ENCODE peak calls at places on chromosomes 3 and 15, in eight cellular contexts. R is tibial artery; L is A549; H is transverse colon; N is Peyer's patch; Q is fibroblast of the aortic adventitia; V is bronchial epithelial cell; D is naive thymus-derived CD4-positive, alpha-beta T cell. F is an unnamed sample.

GRCh38 chr3:72844436-72844999 is 3.7 kb downstream of the SHQ1 start:
- DNase-seq in R (no peak), L (no peak), H (no peak), N (no peak), Q (peak; percentile 27), V (no peak), D (no peak), F (no peak)

GRCh38 chr3:129756871-129757270 is 136.6 kb downstream of the TMCC1 start:
- DNase-seq in R (no peak), L (no peak), H (no peak), N (no peak), Q (peak; percentile 59), V (no peak), D (no peak), F (no peak)

GRCh38 chr3:140176526-140176925 is 241.5 kb downstream of the CLSTN2 start:
- DNase-seq in R (no peak), L (no peak), H (no peak), N (no peak), Q (peak; percentile 34), V (no peak), D (no peak), F (no peak)

GRCh38 chr3:191460360-191460759 is 603 bp upstream of the PYDC2 start:
- DNase-seq in R (no peak), L (no peak), H (no peak), N (no peak), Q (no peak), V (no peak), D (no peak), F (no peak)

GRCh38 chr15:75042730-75043508 is 19.5 kb downstream of the PPCDC start:
- DNase-seq in R (peak; percentile 76), L (peak; percentile 76), H (peak; percentile 91), N (peak; percentile 88), Q (peak; percentile 31), V (peak; percentile 32), D (peak; percentile 16), F (peak; percentile 97)

GRCh38 chr3:131020122-131020693 is 6.4 kb downstream of the ASTE1 start:
- DNase-seq in R (no peak), L (no peak), H (no peak), N (no peak), Q (no peak), V (no peak), D (no peak), F (no peak)

GRCh38 chr3:62265528-62265927 is 107.8 kb downstream of the FEZF2 start:
- DNase-seq in R (no peak), L (no peak), H (no peak), N (no peak), Q (no peak), V (no peak), D (no peak), F (no peak)

GRCh38 chr3:145903472-145904013 is 257.4 kb downstream of the PLOD2 start:
- DNase-seq in R (no peak), L (no peak), H (no peak), N (no peak), Q (no peak), V (no peak), D (no peak), F (no peak)

GRCh38 chr3:100317928-100318327 is 16.6 kb upstream of the NIT2 start:
- DNase-seq in R (no peak), L (no peak), H (no peak), N (no peak), Q (no peak), V (no peak), D (no peak), F (no peak)
- H3K4me3 ChIP-seq in R (no peak overlapping the region), L (no peak overlapping the region), H (no peak overlapping the region), N (no peak overlapping the region), Q (no peak overlapping the region), V (no peak overlapping the region), D (no peak overlapping the region), F (no peak overlapping the region)

DNA sequence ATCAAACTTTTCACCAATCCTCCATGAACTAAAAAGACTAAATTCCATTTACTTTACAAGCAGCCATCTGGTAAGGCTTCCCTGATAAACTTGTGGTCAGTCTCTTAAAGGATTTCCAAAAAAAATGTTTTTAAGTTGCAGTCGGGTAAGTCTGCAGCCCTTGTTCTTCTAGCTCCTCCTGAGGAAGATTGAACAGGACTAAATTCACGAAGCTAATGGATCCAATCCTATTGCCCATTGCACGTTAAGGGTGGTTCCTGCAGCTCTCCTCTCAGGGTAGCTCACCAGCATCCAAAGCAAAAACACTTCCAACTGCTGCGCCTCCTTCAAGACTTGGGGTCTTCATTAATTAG is 2.8 kb downstream of the HES1 start:
- DNase-seq in R (no peak), L (no peak), H (no peak), N (no peak), Q (peak; percentile 80), V (no peak), D (no peak), F (no peak)
- H3K4me3 ChIP-seq in R (peak overlapping the region; percentile 67), L (peak overlapping the region; percentile 55), H (no peak overlapping the region), N (no peak overlapping the region), Q (no peak overlapping the region), V (peak overlapping the region; percentile 71), D (no peak overlapping the region), F (peak overlapping the region; percentile 59)

GRCh38 chr3:111200027-111200426 is 128.4 kb downstream of the NECTIN3 start:
- DNase-seq in R (no peak), L (no peak), H (no peak), N (no peak), Q (no peak), V (no peak), D (no peak), F (no peak)
- H3K4me3 ChIP-seq in R (no peak overlapping the region), L (no peak overlapping the region), H (no peak overlapping the region), N (no peak overlapping the region), Q (no peak overlapping the region), V (no peak overlapping the region), D (no peak overlapping the region), F (no peak overlapping the region)

GRCh38 chr15:45136378-45136764 is 6.6 kb downstream of the DUOX1 start:
- DNase-seq in R (no peak), L (no peak), H (no peak), N (no peak), Q (no peak), V (no peak), D (no peak), F (no peak)

GRCh38 chr15:45134046-45134445 is 4.3 kb downstream of the DUOX1 start:
- DNase-seq in R (no peak), L (no peak), H (no peak), N (no peak), Q (no peak), V (no peak), D (no peak), F (no peak)

GRCh38 chr15:45132844-45133560 is 3.2 kb downstream of the DUOX1 start:
- DNase-seq in R (no peak), L (no peak), H (no peak), N (no peak), Q (no peak), V (peak; percentile 48), D (no peak), F (no peak)

GRCh38 chr15:45133561-45133920 is 3.7 kb downstream of the DUOX1 start:
- DNase-seq in R (no peak), L (no peak), H (no peak), N (no peak), Q (no peak), V (peak; percentile 62), D (no peak), F (no peak)

GRCh38 chr15:45134682-45135604 is 5.1 kb downstream of the DUOX1 start:
- DNase-seq in R (no peak), L (no peak), H (peak; percentile 51), N (no peak), Q (no peak), V (no peak), D (no peak), F (no peak)
- H3K4me3 ChIP-seq in R (no peak overlapping the region), L (no peak overlapping the region), H (no peak overlapping the region), N (peak overlapping the region; percentile 3), Q (no peak overlapping the region), V (no peak overlapping the region), D (no peak overlapping the region), F (no peak overlapping the region)

DNA sequence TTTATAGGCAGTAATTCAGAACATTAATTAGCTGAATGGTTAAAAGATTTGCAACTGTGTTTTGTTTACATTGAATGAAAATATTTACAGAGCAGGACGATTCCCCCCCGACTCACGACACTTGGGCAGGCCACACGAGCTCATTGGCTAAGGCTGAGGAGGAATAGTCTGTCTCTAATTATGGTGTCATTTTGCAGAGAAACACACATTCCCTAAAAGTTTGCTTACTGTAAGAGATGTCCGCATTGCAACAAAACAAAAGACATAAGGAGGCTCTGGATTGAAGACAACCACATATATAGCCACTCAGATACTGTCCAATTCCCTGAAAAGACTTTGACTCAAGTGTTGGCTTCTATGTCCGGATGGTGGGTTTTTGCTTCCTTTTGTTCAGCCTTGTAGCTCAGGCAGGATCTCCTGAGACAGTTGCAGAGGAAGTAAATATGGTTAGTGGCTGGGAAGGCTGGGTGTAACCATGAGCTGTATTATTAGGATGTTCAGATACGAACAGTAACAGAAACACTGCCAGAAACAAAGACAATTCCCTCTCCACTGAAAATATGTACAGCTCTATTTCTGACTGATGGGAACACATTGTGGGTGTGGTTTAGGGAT is 170.4 kb downstream of the KLHL25 start:
- DNase-seq in R (no peak), L (no peak), H (no peak), N (no peak), Q (peak; percentile 76), V (no peak), D (peak; percentile 24), F (peak; percentile 8)
- H3K4me3 ChIP-seq in R (no peak overlapping the region), L (no peak overlapping the region), H (no peak overlapping the region), N (peak overlapping the region; percentile 4), Q (peak overlapping the region; percentile 6), V (no peak overlapping the region), D (peak overlapping the region; percentile 17), F (no peak overlapping the region)

GRCh38 chr3:158093526-158093925 is 12.7 kb downstream of the SHOX2 start:
- DNase-seq in R (no peak), L (no peak), H (no peak), N (no peak), Q (no peak), V (no peak), D (no peak), F (no peak)

GRCh38 chr3:158097141-158097540 is 9.1 kb downstream of the SHOX2 start:
- DNase-seq in R (no peak), L (no peak), H (no peak), N (no peak), Q (no peak), V (no peak), D (no peak), F (no peak)

GRCh38 chr3:158094917-158095301 is 11.3 kb downstream of the SHOX2 start:
- DNase-seq in R (no peak), L (no peak), H (no peak), N (no peak), Q (no peak), V (no peak), D (peak; percentile 6), F (no peak)

GRCh38 chr3:158095302-158095997 is 10.8 kb downstream of the SHOX2 start:
- DNase-seq in R (no peak), L (no peak), H (no peak), N (no peak), Q (no peak), V (no peak), D (peak; percentile 7), F (no peak)

GRCh38 chr3:158094235-158094916 is 11.8 kb downstream of the SHOX2 start:
- DNase-seq in R (no peak), L (no peak), H (no peak), N (peak; percentile 47), Q (no peak), V (no peak), D (peak; percentile 2), F (no peak)
- H3K4me3 ChIP-seq in R (peak overlapping the region; percentile 18), L (no peak overlapping the region), H (no peak overlapping the region), N (no peak overlapping the region), Q (no peak overlapping the region), V (no peak overlapping the region), D (no peak overlapping the region), F (no peak overlapping the region)